ENCODE peak calls at places on chromosomes 1 and 21, in six cellular contexts. Z is breast epithelium, I is heart left ventricle, N is A549, H is mucosa of descending colon, W is uterus. D is an unnamed sample. For H3K4me1, the result is how much of the 10 kb centered on the place peaks cover.

GRCh38 chr1:203342192-203342940 is 8.6 kb downstream of the FMOD start:
- DNase-seq in Z (no peak), I (peak), N (peak), H (peak), W (peak), D (peak)

GRCh38 chr1:214445201-214445600 is 106.2 kb downstream of the PTPN14 start:
- DNase-seq in Z (no peak), I (no peak), N (no peak), H (no peak), W (no peak), D (no peak)

GRCh38 chr21:36004441-36004840 is 55.9 kb downstream of the SETD4 start:
- DNase-seq in Z (no peak), I (no peak), N (no peak), H (no peak), W (no peak), D (no peak)

GRCh38 chr1:29515188-29515955 is 279.1 kb downstream of the PTPRU start:
- DNase-seq in Z (no peak), I (no peak), N (no peak), H (no peak), W (no peak), D (no peak)

GRCh38 chr1:25033828-25034451 is 103.9 kb upstream of the RUNX3 start:
- DNase-seq in Z (peak), I (peak), N (no peak), H (peak), W (no peak), D (peak)

GRCh38 chr1:28322209-28322608 is 6.6 kb upstream of the MED18 start:
- DNase-seq in Z (no peak), I (no peak), N (peak), H (peak), W (no peak), D (peak)

GRCh38 chr21:45514311-45515021 is 27.8 kb downstream of the SLC19A1 start:
- DNase-seq in Z (no peak), I (peak), N (no peak), H (no peak), W (no peak), D (no peak)

GRCh38 chr1:1020000-1020404 is at the start of gene AGRN:
- DNase-seq in Z (no peak), I (peak), N (no peak), H (peak), W (peak), D (no peak)

GRCh38 chr1:29698033-29698432 is 461.7 kb downstream of the PTPRU start:
- DNase-seq in Z (no peak), I (no peak), N (peak), H (peak), W (no peak), D (peak)

GRCh38 chr1:209646558-209646957 is 5.7 kb downstream of the LAMB3 start:
- DNase-seq in Z (no peak), I (no peak), N (peak), H (no peak), W (no peak), D (no peak)

GRCh38 chr21:38256599-38257302 is at the start of gene KCNJ15:
- DNase-seq in Z (no peak), I (no peak), N (no peak), H (no peak), W (no peak), D (no peak)

GRCh38 chr1:231856426-231856825 is 229.8 kb downstream of the DISC1 start:
- DNase-seq in Z (no peak), I (no peak), N (no peak), H (no peak), W (no peak), D (no peak)

GRCh38 chr1:178451529-178451928 is 45.2 kb downstream of the CLEC20A start:
- DNase-seq in Z (no peak), I (no peak), N (no peak), H (no peak), W (no peak), D (no peak)

GRCh38 chr1:212968385-212968863 is 18.1 kb downstream of the VASH2 start:
- DNase-seq in Z (no peak), I (no peak), N (no peak), H (no peak), W (no peak), D (no peak)

GRCh38 chr1:205365945-205366463 is 9.3 kb upstream of the KLHDC8A start:
- DNase-seq in Z (no peak), I (no peak), N (no peak), H (peak), W (no peak), D (peak)

GRCh38 chr21:15421521-15421920 is 308.3 kb upstream of the USP25 start:
- DNase-seq in Z (no peak), I (no peak), N (no peak), H (no peak), W (no peak), D (no peak)

GRCh38 chr1:25873120-25873519 is 2.4 kb downstream of the PAQR7 start:
- DNase-seq in Z (no peak), I (no peak), N (no peak), H (peak), W (no peak), D (no peak)

GRCh38 chr21:16815228-16815627 is 697.6 kb upstream of the CXADR start:
- DNase-seq in Z (no peak), I (no peak), N (no peak), H (no peak), W (no peak), D (no peak)

GRCh38 chr1:5354681-5355080 is 637.5 kb downstream of the NPHP4 start:
- DNase-seq in Z (no peak), I (no peak), N (no peak), H (no peak), W (no peak), D (no peak)

GRCh38 chr1:15702722-15703550 is 18.8 kb downstream of the PLEKHM2 start:
- DNase-seq in Z (no peak), I (peak), N (peak), H (peak), W (peak), D (peak)

GRCh38 chr1:184973308-184974085 is 811 bp downstream of the NIBAN1 start:
- DNase-seq in Z (no peak), I (peak), N (peak), H (peak), W (peak), D (peak)
- TF ChIP-seq CTCF in Z (no peak), I (no peak), N (no peak), H (no peak), W (no peak), D (no peak)

DNA sequence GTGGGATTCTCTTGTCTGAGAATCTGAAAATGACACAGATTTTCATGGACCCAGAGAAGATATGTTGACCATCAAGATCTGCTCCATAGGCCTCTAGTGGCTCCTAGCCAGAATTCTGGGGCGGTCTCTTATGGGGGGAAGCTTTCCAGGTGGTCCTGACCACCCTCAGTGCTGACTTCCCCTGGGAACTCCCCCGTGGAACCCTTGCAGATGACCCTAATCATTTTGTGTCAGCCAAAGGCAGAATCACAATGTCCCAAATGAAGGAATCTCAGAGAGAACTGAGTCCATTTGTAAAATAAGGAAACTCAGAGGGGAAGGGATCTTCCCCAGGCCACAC is 3.6 kb downstream of the HEYL start:
- DNase-seq in Z (no peak), I (no peak), N (no peak), H (no peak), W (no peak), D (no peak)
- H3K4me1 ChIP-seq in Z (under half), I (under half), N (under half), H (under half), W (under half), D (half or more)

GRCh38 chr1:201881617-201882016 is 7.1 kb upstream of the SHISA4 start:
- DNase-seq in Z (no peak), I (no peak), N (no peak), H (no peak), W (no peak), D (no peak)

GRCh38 chr1:201883786-201884185 is 4.9 kb upstream of the SHISA4 start:
- DNase-seq in Z (peak), I (peak), N (no peak), H (no peak), W (no peak), D (peak)

GRCh38 chr1:201883266-201883665 is 5.4 kb upstream of the SHISA4 start:
- DNase-seq in Z (no peak), I (no peak), N (no peak), H (no peak), W (no peak), D (no peak)

GRCh38 chr1:201880928-201881571 is 7.6 kb upstream of the SHISA4 start:
- DNase-seq in Z (no peak), I (no peak), N (no peak), H (no peak), W (no peak), D (no peak)

DNA sequence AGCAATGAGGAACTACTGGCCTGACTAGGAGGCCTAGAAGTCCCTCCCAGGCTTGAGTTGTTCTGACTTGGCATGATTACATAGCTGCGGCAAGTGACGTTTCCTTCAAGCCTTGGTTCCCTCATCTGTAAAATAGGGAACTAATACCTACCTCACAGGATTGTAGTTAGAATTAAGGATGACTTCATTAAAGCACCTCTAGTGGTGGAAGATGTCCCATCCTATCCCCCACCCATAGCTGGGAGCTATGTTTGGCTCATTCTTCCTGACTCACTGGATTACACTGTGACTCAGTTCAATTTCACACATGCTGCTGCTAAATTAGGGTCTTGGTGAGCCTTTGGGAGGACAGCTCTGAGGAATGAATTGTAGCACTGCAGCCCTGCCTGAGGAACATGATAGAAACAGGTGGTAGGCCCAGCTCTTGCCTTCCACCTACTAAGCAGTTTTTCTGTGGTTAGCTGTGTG is 6.0 kb upstream of the SHISA4 start:
- DNase-seq in Z (peak), I (no peak), N (peak), H (no peak), W (no peak), D (no peak)
- TF ChIP-seq CTCF in Z (no peak), I (no peak), N (no peak), H (no peak), W (no peak), D (no peak)

DNA sequence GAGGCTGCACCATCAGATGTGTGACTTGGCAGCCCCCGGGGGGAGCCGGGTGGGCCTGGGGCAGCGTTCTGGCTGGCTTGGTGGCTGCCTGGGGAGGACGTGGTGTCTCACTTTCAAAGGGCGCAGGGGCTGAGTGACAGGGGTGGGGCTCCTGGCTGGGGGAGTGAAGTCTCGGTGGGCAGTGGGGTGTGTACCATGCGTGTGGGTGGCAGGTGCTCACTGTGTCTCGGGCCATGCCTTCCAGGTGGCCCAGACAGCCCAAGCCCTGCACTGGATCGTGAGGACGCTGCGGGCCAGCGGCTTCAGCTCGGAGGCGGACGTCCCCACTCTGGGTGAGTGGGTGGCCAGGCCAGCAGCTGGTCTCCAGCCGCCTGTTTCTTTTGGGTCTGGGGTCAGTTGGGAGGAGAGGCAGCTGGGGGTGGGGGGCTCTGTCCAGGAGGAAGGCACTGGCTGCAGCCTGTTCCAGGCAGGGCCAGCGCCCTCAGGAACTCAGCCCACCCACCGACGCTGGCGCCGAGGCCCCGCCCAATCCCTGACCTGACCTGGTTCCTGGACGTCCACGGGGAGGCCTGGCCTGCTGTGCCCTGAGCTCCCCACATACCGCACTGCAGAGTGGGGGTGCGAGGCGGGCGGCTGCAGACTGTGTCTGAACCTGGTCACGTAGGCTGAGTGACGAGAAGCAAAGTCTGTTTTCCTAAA is 30.6 kb upstream of the LRRC3 start:
- DNase-seq in Z (no peak), I (no peak), N (no peak), H (no peak), W (no peak), D (no peak)
- H3K4me1 ChIP-seq in Z (under half), I (under half), N (under half), H (under half), W (under half), D (under half)

DNA sequence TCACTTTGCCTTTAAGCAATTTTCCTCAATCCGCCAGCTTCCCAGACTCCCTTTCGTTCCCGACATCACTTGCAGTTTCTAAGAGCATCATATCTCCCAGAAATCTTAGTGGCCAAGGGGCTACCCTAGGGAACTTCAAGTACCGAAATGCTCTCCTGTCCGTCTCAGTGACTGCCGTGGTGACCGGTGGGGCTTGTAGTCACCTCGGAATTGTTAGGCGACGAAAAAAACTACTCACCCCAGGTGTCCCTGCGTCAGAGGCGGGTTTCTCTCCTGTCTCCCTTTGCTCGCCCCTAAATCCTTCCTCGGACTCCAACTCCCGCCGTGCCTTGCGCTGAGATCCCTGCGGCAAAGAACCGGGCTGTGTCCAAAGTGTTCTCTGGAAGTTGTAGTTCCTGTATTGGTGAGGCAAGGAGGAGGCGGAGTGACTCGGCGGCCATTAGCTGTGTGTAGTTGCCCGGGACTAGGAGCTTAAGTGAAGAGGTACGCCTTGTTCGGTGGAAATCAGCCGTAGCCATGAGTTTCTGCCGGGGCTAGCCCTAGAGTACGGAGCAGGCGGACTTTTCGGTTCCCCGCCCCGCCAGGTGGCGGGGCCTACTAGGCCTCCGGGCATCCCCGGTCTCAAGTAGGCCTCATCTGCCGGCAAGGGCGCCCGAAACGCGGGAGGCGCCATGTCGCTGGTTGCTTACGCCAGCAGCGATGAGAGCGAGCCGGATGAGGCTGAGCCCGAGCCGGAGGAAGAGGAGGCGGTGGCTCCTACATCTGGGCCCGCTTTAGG is at the start of gene PRCC:
- DNase-seq in Z (peak), I (peak), N (peak), H (peak), W (peak), D (peak)
- TF ChIP-seq CTCF in Z (peak), I (no peak), N (no peak), H (no peak), W (no peak), D (peak)

GRCh38 chr1:158794247-158794646 is 13.2 kb upstream of the OR6N2 start:
- DNase-seq in Z (no peak), I (no peak), N (no peak), H (no peak), W (no peak), D (no peak)
- H3K4me1 ChIP-seq in Z (under half), I (under half), N (under half), H (under half), W (under half), D (under half)

GRCh38 chr1:226568077-226568831 is 19.7 kb downstream of the STUM start:
- DNase-seq in Z (peak), I (peak), N (peak), H (no peak), W (peak), D (no peak)
- TF ChIP-seq CTCF in Z (no peak), I (peak), N (peak), H (no peak), W (no peak), D (no peak)

DNA sequence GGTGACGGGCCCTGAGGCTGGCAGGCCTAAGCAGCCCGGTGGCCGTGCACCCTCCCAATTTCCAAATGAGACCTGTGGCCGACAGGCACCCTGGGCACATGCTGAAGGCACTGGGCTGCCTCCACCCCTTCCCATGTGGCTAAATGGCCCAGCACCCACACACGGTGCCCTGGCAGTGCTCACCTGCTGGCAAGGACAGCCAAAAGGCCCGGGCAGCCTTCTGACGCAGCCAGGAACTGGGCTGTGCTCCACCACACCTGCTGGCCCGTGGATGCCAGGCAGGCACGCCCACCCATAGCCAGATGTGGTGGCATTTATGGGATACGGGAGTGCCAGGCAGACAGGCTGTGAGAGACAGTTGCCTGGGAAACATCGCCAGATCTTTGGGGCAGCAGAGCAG is 4.0 kb upstream of the FAAP20 start:
- DNase-seq in Z (no peak), I (no peak), N (no peak), H (peak), W (no peak), D (peak)
- H3K4me1 ChIP-seq in Z (under half), I (under half), N (under half), H (under half), W (under half), D (under half)